ENCODE peak calls at places on chromosomes 7 and 10, in ten cellular contexts. L is NCI-H1417; O is mesothelial cell of epicardium; G is GM03348; M is sciatic nerve; U is A673; P is anterior cingulate cortex; Q is GM12865; B is Daoy; T is activated T-helper 2 cell treated with anti-CD3 and anti-CD28 coated beads, Interferon-gamma antibody, Interleukin-2, Interleukin-4, amounts not matched to agents 10 μg/mL and 5 μg/mL and 100 μg/mL, durations not matched to agents 14 hours and 24 hours and 36 hours. V is an unnamed sample.

GRCh38 chr7:51138121-51139085 is 178.2 kb downstream of the COBL start:
- DNase-seq in O (no peak), U (no peak), P (no peak), M (no peak), G (no peak), Q (no peak), B (no peak), L (peak; percentile 61), T (no peak), V (peak; percentile 48)

GRCh38 chr7:271266-272107 is 18.5 kb upstream of the FOXL3 start:
- DNase-seq in O (no peak), Q (no peak), P (no peak), L (no peak), U (no peak), B (no peak), M (no peak), G (no peak), T (no peak), V (no peak)

GRCh38 chr7:124557587-124557986 is 208.0 kb downstream of the GPR37 start:
- DNase-seq in G (no peak), U (no peak), T (no peak), B (no peak), L (peak; percentile 13), O (no peak), P (no peak), Q (no peak), M (no peak), V (no peak)

GRCh38 chr10:116688241-116688711 is 54.1 kb downstream of the HSPA12A start:
- DNase-seq in U (no peak), P (no peak), T (no peak), L (no peak), Q (no peak), M (no peak), O (no peak), G (peak; percentile 87), B (peak; percentile 56), V (no peak)

GRCh38 chr10:132931258-132931657 is 11.1 kb downstream of the CFAP46 start:
- DNase-seq in U (no peak), O (no peak), Q (peak; percentile 13), M (no peak), T (no peak), G (no peak), B (no peak), P (no peak), L (no peak), V (no peak)

GRCh38 chr7:29490094-29490607 is 73.5 kb upstream of the PRR15 start:
- DNase-seq in M (no peak), T (no peak), O (no peak), L (peak; percentile 45), B (no peak), Q (no peak), P (no peak), G (no peak), U (no peak), V (no peak)

GRCh38 chr10:124124123-124124768 is 30.8 kb upstream of the CHST15 start:
- DNase-seq in Q (peak; percentile 43), L (no peak), U (no peak), B (no peak), O (no peak), G (no peak), P (no peak), M (no peak), T (no peak), V (no peak)

GRCh38 chr10:63702107-63702506 is 180.9 kb downstream of the REEP3 start:
- DNase-seq in G (no peak), L (peak; percentile 68), O (no peak), B (no peak), M (no peak), U (peak; percentile 63), P (no peak), Q (no peak), T (no peak), V (no peak)

GRCh38 chr10:49254556-49255318 is 44.2 kb upstream of the C10orf71 start:
- DNase-seq in U (no peak), L (no peak), Q (no peak), B (no peak), O (no peak), M (no peak), P (no peak), G (no peak), T (no peak), V (no peak)

GRCh38 chr10:114603943-114604342 is 54.1 kb downstream of the ABLIM1 start:
- DNase-seq in U (no peak), M (no peak), B (peak; percentile 43), P (no peak), L (no peak), T (peak; percentile 23), G (no peak), O (no peak), Q (peak; percentile 7), V (no peak)

GRCh38 chr10:1122349-1122748 is 66.2 kb downstream of the WDR37 start:
- DNase-seq in U (no peak), L (no peak), M (no peak), G (no peak), O (no peak), Q (no peak), T (no peak), B (no peak), P (no peak), V (no peak)

GRCh38 chr10:132175907-132176581 is 10.7 kb upstream of the DPYSL4 start:
- DNase-seq in T (no peak), G (no peak), L (peak; percentile 73), U (no peak), O (no peak), Q (no peak), P (no peak), B (no peak), M (no peak), V (peak; percentile 32)

GRCh38 chr10:3835770-3836169 is 50.8 kb upstream of the KLF6 start:
- DNase-seq in G (no peak), Q (peak; percentile 64), B (no peak), L (no peak), M (no peak), P (no peak), U (no peak), T (no peak), O (no peak), V (no peak)

V was measured in NCI-H1105.